ENCODE peak calls at places on chromosomes 12 and 14, in seven cellular contexts. One of them, this sample, is unnamed.

GRCh38 chr14:51609987-51610283 is 41.8 kb upstream of the FRMD6 start:
- DNase-seq in cardiac muscle cell: peak; percentile 64
- DNase-seq in left lung: no peak
- DNase-seq in pancreas: no peak
- DNase-seq in tibial artery: no peak
- DNase-seq in CD8-positive, alpha-beta memory T cell: no peak
- DNase-seq in substantia nigra: no peak
- DNase-seq in this sample: no peak

GRCh38 chr12:2114071-2114470 is 61.3 kb downstream of the CACNA1C start:
- DNase-seq in tibial artery: no peak
- DNase-seq in pancreas: peak; percentile 28
- DNase-seq in substantia nigra: no peak
- DNase-seq in CD8-positive, alpha-beta memory T cell: no peak
- DNase-seq in cardiac muscle cell: no peak
- DNase-seq in left lung: no peak
- DNase-seq in this sample: no peak

GRCh38 chr12:124456652-124457152 is 110.7 kb downstream of the NCOR2 start:
- DNase-seq in tibial artery: no peak
- DNase-seq in substantia nigra: no peak
- DNase-seq in left lung: peak; percentile 90
- DNase-seq in cardiac muscle cell: no peak
- DNase-seq in pancreas: peak; percentile 50
- DNase-seq in CD8-positive, alpha-beta memory T cell: peak; percentile 57
- DNase-seq in this sample: no peak

GRCh38 chr12:20376984-20377383 is 8.6 kb downstream of the PDE3A start:
- DNase-seq in tibial artery: no peak
- DNase-seq in cardiac muscle cell: peak; percentile 51
- DNase-seq in substantia nigra: no peak
- DNase-seq in left lung: no peak
- DNase-seq in pancreas: no peak
- DNase-seq in CD8-positive, alpha-beta memory T cell: no peak
- DNase-seq in this sample: no peak

GRCh38 chr14:101880016-101880297 is 84.4 kb upstream of the DYNC1H1 start:
- DNase-seq in pancreas: no peak
- DNase-seq in cardiac muscle cell: no peak
- DNase-seq in left lung: no peak
- DNase-seq in substantia nigra: no peak
- DNase-seq in CD8-positive, alpha-beta memory T cell: no peak
- DNase-seq in tibial artery: no peak
- DNase-seq in this sample: no peak

GRCh38 chr12:98714426-98714825 is 69.3 kb downstream of the APAF1 start:
- DNase-seq in tibial artery: no peak
- DNase-seq in CD8-positive, alpha-beta memory T cell: no peak
- DNase-seq in pancreas: no peak
- DNase-seq in substantia nigra: no peak
- DNase-seq in cardiac muscle cell: no peak
- DNase-seq in left lung: no peak
- DNase-seq in this sample: no peak

GRCh38 chr12:108640802-108641445 is 7.2 kb upstream of the SELPLG start:
- DNase-seq in left lung: no peak
- DNase-seq in cardiac muscle cell: peak; percentile 61
- DNase-seq in CD8-positive, alpha-beta memory T cell: no peak
- DNase-seq in substantia nigra: no peak
- DNase-seq in pancreas: no peak
- DNase-seq in tibial artery: peak; percentile 25
- DNase-seq in this sample: no peak

GRCh38 chr12:19183121-19183838 is 53.7 kb downstream of the PLEKHA5 start:
- DNase-seq in pancreas: no peak
- DNase-seq in left lung: peak; percentile 18
- DNase-seq in CD8-positive, alpha-beta memory T cell: no peak
- DNase-seq in substantia nigra: no peak
- DNase-seq in cardiac muscle cell: peak; percentile 51
- DNase-seq in tibial artery: no peak
- DNase-seq in this sample: no peak

GRCh38 chr12:128796439-128797118 is 27.2 kb downstream of the SLC15A4 start:
- DNase-seq in cardiac muscle cell: no peak
- DNase-seq in substantia nigra: no peak
- DNase-seq in tibial artery: no peak
- DNase-seq in pancreas: no peak
- DNase-seq in left lung: no peak
- DNase-seq in CD8-positive, alpha-beta memory T cell: peak; percentile 24
- DNase-seq in this sample: no peak

GRCh38 chr14:88323086-88323519 is at the start of gene KCNK10:
- DNase-seq in tibial artery: no peak
- DNase-seq in cardiac muscle cell: peak; percentile 6
- DNase-seq in left lung: no peak
- DNase-seq in substantia nigra: no peak
- DNase-seq in pancreas: no peak
- DNase-seq in CD8-positive, alpha-beta memory T cell: no peak
- DNase-seq in this sample: no peak

GRCh38 chr14:100874051-100874410 is 29.5 kb downstream of the RTL1 start:
- DNase-seq in pancreas: no peak
- DNase-seq in tibial artery: no peak
- DNase-seq in substantia nigra: no peak
- DNase-seq in CD8-positive, alpha-beta memory T cell: no peak
- DNase-seq in cardiac muscle cell: no peak
- DNase-seq in left lung: no peak
- DNase-seq in this sample: no peak

GRCh38 chr12:82176016-82176415 is 182.2 kb downstream of the CCDC59 start:
- DNase-seq in pancreas: no peak
- DNase-seq in substantia nigra: no peak
- DNase-seq in left lung: no peak
- DNase-seq in cardiac muscle cell: no peak
- DNase-seq in tibial artery: no peak
- DNase-seq in CD8-positive, alpha-beta memory T cell: no peak
- DNase-seq in this sample: no peak

GRCh38 chr12:115700896-115701465 is 576.5 kb downstream of the MED13L start:
- DNase-seq in cardiac muscle cell: no peak
- DNase-seq in CD8-positive, alpha-beta memory T cell: no peak
- DNase-seq in tibial artery: no peak
- DNase-seq in left lung: no peak
- DNase-seq in substantia nigra: no peak
- DNase-seq in pancreas: no peak
- DNase-seq in this sample: no peak

GRCh38 chr14:54350196-54350595 is 46.6 kb upstream of the CDKN3 start:
- DNase-seq in left lung: no peak
- DNase-seq in substantia nigra: no peak
- DNase-seq in CD8-positive, alpha-beta memory T cell: no peak
- DNase-seq in pancreas: no peak
- DNase-seq in cardiac muscle cell: peak; percentile 62
- DNase-seq in tibial artery: no peak
- DNase-seq in this sample: no peak

GRCh38 chr12:84891106-84891838 is 21.3 kb downstream of the SLC6A15 start:
- DNase-seq in cardiac muscle cell: peak; percentile 14
- DNase-seq in substantia nigra: no peak
- DNase-seq in left lung: no peak
- DNase-seq in tibial artery: no peak
- DNase-seq in pancreas: no peak
- DNase-seq in CD8-positive, alpha-beta memory T cell: no peak
- DNase-seq in this sample: no peak
- H3K27ac ChIP-seq in cardiac muscle cell: no peak overlapping the region
- H3K27ac ChIP-seq in substantia nigra: no peak overlapping the region
- H3K27ac ChIP-seq in left lung: no peak overlapping the region
- H3K27ac ChIP-seq in tibial artery: no peak overlapping the region
- H3K27ac ChIP-seq in pancreas: no peak overlapping the region
- H3K27ac ChIP-seq in CD8-positive, alpha-beta memory T cell: no peak overlapping the region
- H3K27ac ChIP-seq in this sample: no peak overlapping the region

GRCh38 chr14:105862581-105863239 is 336.3 kb downstream of the TMEM121 start:
- DNase-seq in left lung: peak; percentile 44
- DNase-seq in CD8-positive, alpha-beta memory T cell: no peak
- DNase-seq in substantia nigra: no peak
- DNase-seq in tibial artery: peak; percentile 17
- DNase-seq in cardiac muscle cell: no peak
- DNase-seq in pancreas: peak; percentile 20
- DNase-seq in this sample: no peak

GRCh38 chr14:105860615-105861580 is 334.5 kb downstream of the TMEM121 start:
- DNase-seq in tibial artery: peak; percentile 11
- DNase-seq in left lung: peak; percentile 69
- DNase-seq in CD8-positive, alpha-beta memory T cell: no peak
- DNase-seq in cardiac muscle cell: no peak
- DNase-seq in pancreas: peak; percentile 35
- DNase-seq in substantia nigra: no peak
- DNase-seq in this sample: no peak

GRCh38 chr14:105859717-105860614 is 333.6 kb downstream of the TMEM121 start:
- DNase-seq in cardiac muscle cell: no peak
- DNase-seq in substantia nigra: no peak
- DNase-seq in CD8-positive, alpha-beta memory T cell: peak; percentile 36
- DNase-seq in tibial artery: peak; percentile 3
- DNase-seq in left lung: peak; percentile 63
- DNase-seq in pancreas: peak; percentile 67
- DNase-seq in this sample: no peak

GRCh38 chr14:105863296-105864108 is 337.1 kb downstream of the TMEM121 start:
- DNase-seq in left lung: peak; percentile 53
- DNase-seq in cardiac muscle cell: no peak
- DNase-seq in CD8-positive, alpha-beta memory T cell: no peak
- DNase-seq in pancreas: peak; percentile 53
- DNase-seq in tibial artery: peak; percentile 11
- DNase-seq in substantia nigra: no peak
- DNase-seq in this sample: no peak

GRCh38 chr14:105861985-105862465 is 335.6 kb downstream of the TMEM121 start:
- DNase-seq in CD8-positive, alpha-beta memory T cell: no peak
- DNase-seq in pancreas: no peak
- DNase-seq in cardiac muscle cell: no peak
- DNase-seq in substantia nigra: no peak
- DNase-seq in left lung: peak; percentile 7
- DNase-seq in tibial artery: no peak
- DNase-seq in this sample: no peak
- H3K27ac ChIP-seq in CD8-positive, alpha-beta memory T cell: no peak overlapping the region
- H3K27ac ChIP-seq in pancreas: no peak overlapping the region
- H3K27ac ChIP-seq in cardiac muscle cell: no peak overlapping the region
- H3K27ac ChIP-seq in substantia nigra: no peak overlapping the region
- H3K27ac ChIP-seq in left lung: no peak overlapping the region
- H3K27ac ChIP-seq in tibial artery: no peak overlapping the region
- H3K27ac ChIP-seq in this sample: no peak overlapping the region

DNA sequence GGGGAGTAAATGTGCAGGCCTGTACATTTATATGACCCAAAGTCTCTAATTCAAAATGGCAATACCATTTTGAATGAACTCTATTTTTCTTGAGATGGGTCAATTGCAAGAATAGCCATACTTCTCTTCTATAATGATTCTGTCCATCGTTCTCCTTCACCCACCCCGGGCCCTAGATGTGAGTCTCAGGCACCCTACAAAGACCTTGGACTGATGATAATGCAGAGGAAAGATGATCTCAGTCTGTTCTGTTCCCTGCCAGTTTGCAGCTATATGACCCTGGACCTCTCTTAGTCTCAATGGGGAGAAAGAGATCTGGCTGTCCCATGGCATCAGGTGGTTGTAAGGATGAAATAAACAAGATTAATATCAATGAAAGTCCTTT is 30.1 kb downstream of the VCPKMT start:
- DNase-seq in cardiac muscle cell: no peak
- DNase-seq in CD8-positive, alpha-beta memory T cell: no peak
- DNase-seq in left lung: no peak
- DNase-seq in substantia nigra: no peak
- DNase-seq in pancreas: no peak
- DNase-seq in tibial artery: no peak
- DNase-seq in this sample: no peak
- H3K27ac ChIP-seq in cardiac muscle cell: no peak overlapping the region
- H3K27ac ChIP-seq in CD8-positive, alpha-beta memory T cell: no peak overlapping the region
- H3K27ac ChIP-seq in left lung: no peak overlapping the region
- H3K27ac ChIP-seq in substantia nigra: no peak overlapping the region
- H3K27ac ChIP-seq in pancreas: no peak overlapping the region
- H3K27ac ChIP-seq in tibial artery: no peak overlapping the region
- H3K27ac ChIP-seq in this sample: no peak overlapping the region

GRCh38 chr12:6211421-6211869 is 11.2 kb downstream of the CD9 start:
- DNase-seq in pancreas: no peak
- DNase-seq in substantia nigra: no peak
- DNase-seq in CD8-positive, alpha-beta memory T cell: no peak
- DNase-seq in tibial artery: no peak
- DNase-seq in cardiac muscle cell: no peak
- DNase-seq in left lung: peak; percentile 74
- DNase-seq in this sample: peak; percentile 83
- H3K27ac ChIP-seq in pancreas: no peak overlapping the region
- H3K27ac ChIP-seq in substantia nigra: peak overlapping the region; percentile 58
- H3K27ac ChIP-seq in CD8-positive, alpha-beta memory T cell: no peak overlapping the region
- H3K27ac ChIP-seq in tibial artery: peak overlapping the region; percentile 92
- H3K27ac ChIP-seq in cardiac muscle cell: no peak overlapping the region
- H3K27ac ChIP-seq in left lung: peak overlapping the region; percentile 17
- H3K27ac ChIP-seq in this sample: peak overlapping the region; percentile 68

This sample was measured in AG04450.